ENCODE peak calls at places on chromosomes 2 and 18, in six cellular contexts. N is A673, P is ovary, K is HepG2, L is sigmoid colon, X is lower lobe of right lung. B is an unnamed sample.

GRCh38 chr2:200223385-200223784 is 83.1 kb upstream of the SPATS2L start:
- DNase-seq in N (no peak), P (no peak), K (no peak), L (no peak), X (no peak), B (no peak)

GRCh38 chr18:7202119-7202680 is 28.7 kb upstream of the LRRC30 start:
- DNase-seq in N (no peak), P (no peak), K (no peak), L (no peak), X (no peak), B (no peak)

GRCh38 chr2:95334916-95335641 is 37.9 kb downstream of the KCNIP3 start:
- DNase-seq in N (no peak), P (no peak), K (no peak), L (no peak), X (no peak), B (no peak)

GRCh38 chr2:221895366-221896121 is 323.4 kb upstream of the EPHA4 start:
- DNase-seq in N (no peak), P (peak; percentile 29), K (no peak), L (no peak), X (no peak), B (no peak)

GRCh38 chr2:164694275-164694695 is 73.0 kb upstream of the GRB14 start:
- DNase-seq in N (no peak), P (no peak), K (peak; percentile 69), L (no peak), X (no peak), B (no peak)

GRCh38 chr2:36698978-36699377 is 2.5 kb downstream of the VIT start:
- DNase-seq in N (no peak), P (no peak), K (no peak), L (peak; percentile 71), X (no peak), B (no peak)

GRCh38 chr2:10721344-10722251 is at the start of gene ATP6V1C2:
- DNase-seq in N (no peak), P (no peak), K (no peak), L (no peak), X (peak; percentile 68), B (no peak)

GRCh38 chr2:121501070-121501469 is 29.6 kb upstream of the RNU4ATAC start:
- DNase-seq in N (peak; percentile 74), P (no peak), K (no peak), L (no peak), X (no peak), B (no peak)

GRCh38 chr2:229879551-229879950 is 42.3 kb downstream of the TRIP12 start:
- DNase-seq in N (no peak), P (no peak), K (no peak), L (no peak), X (no peak), B (no peak)

GRCh38 chr18:38576915-38577314 is 1011.3 kb upstream of the CELF4 start:
- DNase-seq in N (no peak), P (no peak), K (no peak), L (no peak), X (no peak), B (no peak)

GRCh38 chr2:38178142-38178541 is 102.2 kb upstream of the CYP1B1 start:
- DNase-seq in N (no peak), P (peak; percentile 47), K (no peak), L (peak; percentile 70), X (peak; percentile 56), B (no peak)

GRCh38 chr2:144241801-144242200 is 278.1 kb downstream of the ZEB2 start:
- DNase-seq in N (no peak), P (no peak), K (no peak), L (no peak), X (no peak), B (no peak)

GRCh38 chr2:15677141-15677911 is 85.7 kb downstream of the DDX1 start:
- DNase-seq in N (no peak), P (peak; percentile 54), K (no peak), L (no peak), X (no peak), B (no peak)

GRCh38 chr18:24271381-24272331 is 126.0 kb downstream of the OSBPL1A start:
- DNase-seq in N (peak; percentile 81), P (peak; percentile 68), K (peak; percentile 4), L (peak; percentile 87), X (peak; percentile 90), B (peak; percentile 71)

GRCh38 chr2:38875576-38876367 is at the start of the genes DHX57 and MORN2:
- DNase-seq in N (peak; percentile 87), P (peak; percentile 83), K (peak; percentile 87), L (peak; percentile 94), X (peak; percentile 94), B (peak; percentile 88)

GRCh38 chr2:126687503-126687902 is 31.5 kb downstream of the GYPC start:
- DNase-seq in N (no peak), P (no peak), K (no peak), L (no peak), X (no peak), B (no peak)

GRCh38 chr2:113277474-113278072 is 1.1 kb downstream of the PAX8 start:
- DNase-seq in N (no peak), P (no peak), K (no peak), L (no peak), X (no peak), B (no peak)

GRCh38 chr2:113276216-113276905 is 2.4 kb downstream of the PAX8 start:
- DNase-seq in N (no peak), P (no peak), K (no peak), L (no peak), X (no peak), B (no peak)

GRCh38 chr2:113278812-113279139 is at the start of gene PAX8:
- DNase-seq in N (no peak), P (no peak), K (no peak), L (no peak), X (no peak), B (no peak)

GRCh38 chr2:113276906-113277425 is 1.8 kb downstream of the PAX8 start:
- DNase-seq in N (peak; percentile 36), P (no peak), K (no peak), L (no peak), X (no peak), B (no peak)

GRCh38 chr2:113278073-113278811 is 479 bp downstream of the PAX8 start:
- DNase-seq in N (no peak), P (no peak), K (no peak), L (no peak), X (no peak), B (no peak)
- H3K27me3 ChIP-seq in N (peaks cover 42% of the 10 kb centered on the region), P (no peaks in the 10 kb centered on the region), K (no peaks in the 10 kb centered on the region), L (peaks cover 23% of the 10 kb centered on the region), X (peaks cover 59% of the 10 kb centered on the region), B (peaks cover 56% of the 10 kb centered on the region)

GRCh38 chr2:189177441-189177840 is 2.1 kb downstream of the COL5A2 start:
- DNase-seq in N (no peak), P (no peak), K (no peak), L (no peak), X (no peak), B (no peak)
- H3K27ac ChIP-seq in N (no peak overlapping the region), P (no peak overlapping the region), K (no peak overlapping the region), L (peak overlapping the region; percentile 85), X (no peak overlapping the region), B (peak overlapping the region; percentile 77)

DNA sequence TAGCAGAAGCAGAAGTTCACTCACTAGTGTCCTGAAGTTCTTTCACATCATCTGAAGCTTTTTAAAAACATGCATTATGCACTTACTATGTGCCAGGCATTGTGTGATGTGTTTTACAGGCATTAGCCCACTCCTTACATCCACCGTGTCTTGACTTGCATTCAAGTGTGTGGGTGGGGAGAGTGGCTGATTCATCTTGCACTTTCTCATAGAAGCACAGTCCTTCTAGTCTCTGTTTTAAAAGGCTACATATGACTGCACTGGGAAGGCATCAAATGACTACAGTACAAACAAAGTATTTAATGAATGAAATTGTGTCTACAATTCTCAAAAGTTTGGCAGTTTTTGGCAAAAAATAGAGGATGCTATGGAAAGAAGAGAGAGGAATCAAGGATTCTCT is 21.6 kb upstream of the DSC3 start:
- DNase-seq in N (no peak), P (no peak), K (no peak), L (no peak), X (no peak), B (no peak)
- H3K4me1 ChIP-seq in N (no peaks in the 10 kb centered on the region), P (no peaks in the 10 kb centered on the region), K (peaks cover 2% of the 10 kb centered on the region), L (no peaks in the 10 kb centered on the region), X (no peaks in the 10 kb centered on the region), B (no peaks in the 10 kb centered on the region)

GRCh38 chr18:13471495-13471845 is 252.9 kb downstream of the LDLRAD4 start:
- DNase-seq in N (no peak), P (no peak), K (no peak), L (no peak), X (no peak), B (no peak)
- H3K27me3 ChIP-seq in N (no peaks in the 10 kb centered on the region), P (no peaks in the 10 kb centered on the region), K (no peaks in the 10 kb centered on the region), L (no peaks in the 10 kb centered on the region), X (no peaks in the 10 kb centered on the region), B (no peaks in the 10 kb centered on the region)

GRCh38 chr2:226649871-226650660 is 149.6 kb downstream of the IRS1 start:
- DNase-seq in N (peak; percentile 99), P (peak; percentile 76), K (peak; percentile 90), L (peak; percentile 88), X (peak; percentile 71), B (peak; percentile 84)
- H3K27ac ChIP-seq in N (peak overlapping the region; percentile 79), P (peak overlapping the region; percentile 76), K (peak overlapping the region; percentile 59), L (peak overlapping the region; percentile 71), X (peak overlapping the region; percentile 13), B (peak overlapping the region; percentile 80)

DNA sequence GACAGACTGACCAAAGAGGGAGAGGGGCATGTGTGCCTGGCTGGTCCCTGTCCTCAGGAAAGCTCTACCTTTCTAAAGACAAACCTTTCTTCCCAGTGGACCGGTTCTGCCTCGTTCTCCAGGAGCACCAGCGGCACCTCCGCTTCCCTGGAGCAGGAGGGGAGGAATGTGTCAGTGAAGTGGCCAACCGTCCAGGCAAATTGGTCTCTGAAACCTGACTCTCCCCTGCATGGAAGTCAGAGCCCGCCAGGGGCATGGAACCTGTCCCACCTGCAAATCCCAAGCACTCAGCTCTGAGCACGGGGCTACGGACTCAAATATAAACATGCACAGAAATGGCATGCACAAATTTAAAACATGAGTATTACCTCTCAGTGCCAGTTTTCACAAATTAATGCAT is 62.9 kb downstream of the COL6A3 start:
- DNase-seq in N (no peak), P (no peak), K (no peak), L (no peak), X (no peak), B (no peak)
- H3K4me1 ChIP-seq in N (no peaks in the 10 kb centered on the region), P (peaks cover 14% of the 10 kb centered on the region), K (no peaks in the 10 kb centered on the region), L (peaks cover 41% of the 10 kb centered on the region), X (no peaks in the 10 kb centered on the region), B (no peaks in the 10 kb centered on the region)